ENCODE peak calls at places on chromosomes 13 and 19, in nine cellular contexts. J is AG09309, S is tibial nerve, B is bronchial epithelial cell, Y is ovary, G is thyroid gland, X is fibroblast of mammary gland, O is hepatocyte, N is GM06990. L is an unnamed sample.

GRCh38 chr13:45879666-45880065 is 28.1 kb upstream of the SIAH3 start:
- DNase-seq in J (no peak), N (no peak), Y (no peak), S (no peak), B (peak), O (peak), X (peak), G (peak), L (peak)

GRCh38 chr19:42253245-42254082 is 1.5 kb downstream of the ERF start:
- DNase-seq in S (no peak), O (peak), B (no peak), X (peak), G (peak), N (peak), Y (peak), J (no peak), L (peak)

GRCh38 chr13:113933901-113934300 is 40.0 kb downstream of the C13orf46 start:
- DNase-seq in B (no peak), J (no peak), S (peak), G (no peak), O (no peak), Y (peak), N (no peak), X (no peak), L (no peak)

GRCh38 chr13:86563308-86563707 is 764.1 kb upstream of the SLITRK6 start:
- DNase-seq in N (no peak), B (peak), X (peak), J (no peak), O (no peak), Y (no peak), S (no peak), G (no peak), L (peak)

GRCh38 chr13:34591801-34592454 is 350.1 kb upstream of the NBEA start:
- DNase-seq in B (no peak), O (no peak), S (no peak), X (no peak), G (peak), J (no peak), Y (no peak), N (no peak), L (no peak)

GRCh38 chr13:113360446-113360845 is 3.5 kb downstream of the GRTP1 start:
- DNase-seq in G (no peak), B (no peak), O (no peak), Y (no peak), X (no peak), J (no peak), S (no peak), N (no peak), L (no peak)

GRCh38 chr19:18086590-18087138 is at the start of gene IL12RB1:
- DNase-seq in X (no peak), Y (no peak), N (peak), S (no peak), J (no peak), G (no peak), B (no peak), O (no peak), L (no peak)

GRCh38 chr13:67369895-67370660 is 139.9 kb upstream of the PCDH9 start:
- DNase-seq in S (no peak), N (no peak), O (peak), J (no peak), X (peak), G (no peak), B (peak), Y (no peak), L (peak)

GRCh38 chr19:45812297-45812696 is 2.8 kb downstream of the RSPH6A start:
- DNase-seq in Y (no peak), B (peak), J (no peak), N (no peak), X (no peak), O (no peak), G (no peak), S (no peak), L (no peak)

GRCh38 chr13:38530492-38530891 is 156.4 kb upstream of the FREM2 start:
- DNase-seq in Y (no peak), X (peak), B (peak), O (peak), S (no peak), N (no peak), G (no peak), J (peak), L (peak)

GRCh38 chr13:20610006-20610405 is 43.0 kb downstream of the IFT88 start:
- DNase-seq in S (no peak), B (no peak), X (no peak), N (no peak), J (no peak), O (no peak), Y (no peak), G (peak), L (peak)

GRCh38 chr13:69660155-69660554 is 447.5 kb upstream of the ATXN8OS start:
- DNase-seq in N (no peak), S (no peak), X (no peak), G (no peak), O (no peak), J (no peak), Y (no peak), B (no peak), L (no peak)

GRCh38 chr19:39832341-39833083 is 1.4 kb downstream of the DYRK1B start:
- DNase-seq in N (no peak), B (no peak), O (no peak), G (no peak), J (no peak), X (peak), Y (no peak), S (no peak), L (no peak)

GRCh38 chr13:51501592-51502205 is 48.9 kb upstream of the INTS6 start:
- DNase-seq in J (no peak), X (peak), O (no peak), N (no peak), G (no peak), S (no peak), B (peak), Y (no peak), L (peak)

GRCh38 chr19:35297922-35298321 is 6.0 kb downstream of the MAG start:
- DNase-seq in N (no peak), O (no peak), S (no peak), G (no peak), B (no peak), J (no peak), Y (no peak), X (no peak), L (no peak)

GRCh38 chr19:28426110-28426901 is 786.6 kb downstream of the UQCRFS1 start:
- DNase-seq in Y (no peak), J (no peak), X (no peak), S (no peak), N (no peak), O (no peak), B (no peak), G (no peak), L (no peak)

GRCh38 chr19:45919678-45920077 is 5.1 kb upstream of the NANOS2 start:
- DNase-seq in B (no peak), N (no peak), Y (no peak), S (no peak), G (no peak), X (no peak), J (no peak), O (no peak), L (no peak)

GRCh38 chr13:93775507-93776108 is 549.0 kb downstream of the GPC6 start:
- DNase-seq in N (no peak), G (no peak), J (peak), S (no peak), B (peak), X (peak), Y (no peak), O (no peak), L (peak)

GRCh38 chr19:38862321-38863059 is 12.7 kb upstream of the HNRNPL start:
- DNase-seq in B (no peak), S (no peak), X (peak), O (peak), Y (no peak), G (peak), N (no peak), J (peak), L (peak)

GRCh38 chr13:31105020-31105800 is 56.5 kb downstream of the HSPH1 start:
- DNase-seq in B (no peak), X (peak), Y (no peak), O (no peak), G (peak), J (no peak), S (no peak), N (no peak), L (no peak)
- TF ChIP-seq CTCF in B (peak), X (no peak), Y (no peak), O (no peak), G (no peak), J (no peak), S (no peak), N (no peak), L (no peak)

GRCh38 chr19:8209111-8209964 is at the start of gene CERS4:
- DNase-seq in S (peak), X (no peak), Y (peak), J (no peak), N (peak), O (peak), B (no peak), G (peak), L (peak)

GRCh38 chr19:8209965-8210659 is 942 bp downstream of the CERS4 start:
- DNase-seq in Y (no peak), J (no peak), X (no peak), N (no peak), G (no peak), B (no peak), S (no peak), O (no peak), L (no peak)

GRCh38 chr19:8208710-8209110 is 460 bp upstream of the CERS4 start:
- DNase-seq in X (no peak), O (no peak), B (no peak), G (no peak), Y (peak), S (peak), J (no peak), N (no peak), L (no peak)

GRCh38 chr19:8206147-8207087 is 2.8 kb upstream of the CERS4 start:
- DNase-seq in G (peak), J (no peak), S (no peak), X (no peak), B (no peak), O (peak), N (no peak), Y (no peak), L (no peak)

DNA sequence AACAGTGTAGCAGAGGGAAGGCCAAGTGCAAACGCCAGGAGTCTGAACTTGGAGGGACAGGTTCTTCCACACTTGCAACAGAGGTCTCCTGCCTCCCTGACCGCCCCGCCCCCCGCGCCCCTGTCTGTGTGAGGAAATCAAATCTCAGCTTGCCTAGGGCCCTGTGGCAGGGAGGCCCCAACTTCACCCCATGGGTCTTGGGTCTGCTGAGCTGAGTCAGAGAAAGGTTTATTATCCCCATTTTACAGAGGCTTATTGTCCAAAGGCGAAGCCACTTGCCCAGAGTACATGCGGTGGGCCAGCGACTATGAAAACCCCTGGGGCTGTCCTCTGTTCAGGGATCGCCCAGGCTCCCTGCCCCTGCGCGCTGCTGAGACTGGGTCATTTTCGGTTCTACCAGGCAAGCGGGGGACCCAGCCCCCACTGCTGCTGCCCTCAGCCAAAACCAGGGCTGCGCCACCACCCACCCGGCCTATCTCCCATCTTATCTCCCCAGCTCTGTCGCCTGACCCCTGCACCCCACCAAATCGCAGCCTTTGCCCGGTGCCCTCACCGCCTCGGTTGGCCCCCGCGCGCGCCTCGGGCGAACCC is 956 bp upstream of the CERS4 start:
- DNase-seq in G (peak), Y (no peak), X (no peak), B (no peak), O (peak), N (no peak), S (no peak), J (no peak), L (no peak)
- H3K4me3 ChIP-seq in G (no peak), Y (peak), X (no peak), B (no peak), O (peak), N (peak), S (peak), J (no peak), L (no peak)

DNA sequence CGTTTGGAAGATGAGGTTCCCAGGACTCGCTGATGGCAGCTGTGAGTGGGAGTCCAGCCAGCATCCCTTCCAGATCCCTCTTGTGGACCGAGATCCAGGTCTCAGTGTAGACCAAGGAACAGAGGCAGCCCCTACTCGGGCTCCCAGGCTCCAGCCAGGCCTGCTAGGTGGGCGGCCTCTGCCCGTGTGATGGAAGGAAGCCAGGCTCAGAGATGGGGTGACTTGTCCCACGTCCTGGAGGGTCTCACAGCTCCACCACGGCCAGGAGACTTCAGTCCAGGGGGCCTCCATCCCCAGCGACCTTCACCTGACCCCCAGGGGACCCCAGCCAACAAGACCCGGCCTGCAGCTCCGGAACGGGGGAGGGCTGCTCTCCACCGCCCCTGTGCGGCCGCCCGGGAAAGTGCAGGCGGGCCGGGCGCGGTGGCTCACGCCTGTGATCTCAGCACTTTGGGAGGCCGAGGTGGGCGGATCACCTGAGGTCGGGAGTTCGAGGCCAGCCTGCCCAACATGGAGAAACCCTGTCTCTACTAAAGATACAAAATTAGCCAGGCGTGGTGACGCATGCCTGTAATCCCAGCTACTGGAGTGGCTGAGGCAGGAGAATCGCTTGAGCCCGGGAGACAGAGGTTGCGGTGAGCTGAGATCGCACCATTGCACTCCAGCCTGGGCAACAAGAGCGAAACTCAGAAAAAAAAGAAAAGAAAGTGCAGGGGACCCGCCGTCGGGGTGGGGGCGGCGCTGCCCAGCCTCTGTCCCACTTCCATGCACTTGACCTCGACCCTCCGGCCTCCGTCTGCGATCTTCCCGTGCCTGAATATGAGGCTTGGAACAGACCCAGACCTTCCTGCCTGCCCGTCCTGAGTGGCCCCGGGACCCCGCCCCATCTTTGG is 600 bp upstream of the MADCAM1 start:
- DNase-seq in X (peak), J (no peak), G (no peak), Y (peak), N (peak), O (peak), S (no peak), B (no peak), L (peak)
- TF ChIP-seq CTCF in X (peak), J (peak), G (peak), Y (peak), N (peak), O (peak), S (peak), B (peak), L (peak)

DNA sequence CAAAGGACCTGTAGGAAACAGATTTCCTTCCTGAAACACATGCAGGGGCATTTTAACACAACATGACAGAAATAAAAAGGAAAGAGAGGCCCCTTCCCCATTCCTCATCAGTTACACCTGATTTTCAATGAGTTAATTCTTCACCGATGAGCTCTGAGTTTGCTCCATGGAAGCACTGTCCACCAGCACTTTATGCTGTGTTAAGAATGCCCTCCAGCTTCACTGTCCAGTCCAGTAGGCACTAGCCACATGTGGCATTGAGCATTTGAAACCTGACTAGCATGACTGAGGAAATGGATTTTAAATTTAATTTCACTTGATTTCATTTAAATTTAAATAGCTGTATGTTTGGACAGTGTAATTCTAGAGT is 217.2 kb upstream of the SLC10A2 start:
- DNase-seq in O (no peak), B (no peak), Y (no peak), N (no peak), S (no peak), X (no peak), G (no peak), J (no peak), L (no peak)
- H3K4me3 ChIP-seq in O (no peak), B (no peak), Y (no peak), N (no peak), S (no peak), X (no peak), G (no peak), J (no peak), L (no peak)

GRCh38 chr19:49344516-49345423 is 9.6 kb downstream of the CD37 start:
- DNase-seq in O (no peak), B (no peak), J (no peak), S (no peak), X (no peak), Y (peak), G (no peak), N (no peak), L (no peak)

GRCh38 chr19:49348305-49349188 is 13.3 kb downstream of the CD37 start:
- DNase-seq in S (no peak), N (no peak), J (no peak), B (no peak), G (no peak), Y (no peak), O (no peak), X (no peak), L (no peak)

GRCh38 chr19:49347191-49347590 is 12.0 kb downstream of the CD37 start:
- DNase-seq in G (no peak), N (no peak), Y (no peak), B (no peak), O (no peak), S (no peak), J (no peak), X (no peak), L (no peak)

GRCh38 chr19:49349567-49349966 is 12.6 kb downstream of the TEAD2 start:
- DNase-seq in B (no peak), S (no peak), Y (no peak), J (no peak), N (no peak), O (no peak), G (no peak), X (no peak), L (no peak)

DNA sequence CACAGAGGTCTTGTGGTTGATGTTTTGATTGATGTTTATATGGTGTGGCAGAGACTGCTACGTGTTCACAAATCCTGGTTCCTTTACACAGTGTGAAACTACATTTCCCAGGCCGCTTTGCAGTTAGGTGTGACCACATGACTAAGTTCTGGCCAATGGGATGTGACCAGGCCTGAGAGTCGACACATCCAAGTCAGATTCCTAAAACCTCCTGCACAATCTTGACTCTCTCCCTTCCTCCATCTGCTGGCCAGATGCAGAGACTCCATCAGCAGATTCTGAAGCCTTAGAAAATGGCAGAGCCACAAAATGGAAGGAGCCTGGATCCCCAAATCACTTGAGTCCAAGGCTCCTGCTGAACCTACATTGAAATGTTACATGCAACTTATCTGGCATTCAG is 12.6 kb downstream of the CD37 start:
- DNase-seq in O (peak), S (no peak), Y (no peak), X (peak), B (peak), N (no peak), G (no peak), J (peak), L (peak)
- TF ChIP-seq CTCF in O (no peak), S (no peak), Y (no peak), X (peak), B (no peak), N (no peak), G (no peak), J (peak), L (peak)

GRCh38 chr19:6066661-6067646 is 43.3 kb downstream of the RFX2 start:
- DNase-seq in N (no peak), O (peak), B (peak), X (peak), S (peak), Y (peak), G (peak), J (peak), L (peak)
- H3K4me3 ChIP-seq in N (no peak), O (no peak), B (no peak), X (no peak), S (no peak), Y (no peak), G (no peak), J (no peak), L (no peak)

GRCh38 chr13:28380319-28380718 is 114.6 kb downstream of the FLT1 start:
- DNase-seq in G (no peak), Y (no peak), X (no peak), N (no peak), S (no peak), J (no peak), O (no peak), B (no peak), L (no peak)

GRCh38 chr13:28375250-28375930 is 119.5 kb downstream of the FLT1 start:
- DNase-seq in N (no peak), G (no peak), X (no peak), O (no peak), B (no peak), Y (no peak), J (no peak), S (no peak), L (no peak)

GRCh38 chr13:28373803-28374202 is 121.1 kb downstream of the FLT1 start:
- DNase-seq in Y (no peak), G (no peak), B (no peak), S (no peak), X (no peak), O (no peak), N (no peak), J (no peak), L (no peak)

GRCh38 chr13:28379371-28380083 is 115.4 kb downstream of the FLT1 start:
- DNase-seq in S (no peak), G (peak), B (no peak), Y (no peak), N (no peak), J (no peak), X (no peak), O (no peak), L (no peak)

GRCh38 chr13:28376604-28377003 is 118.3 kb downstream of the FLT1 start:
- DNase-seq in Y (no peak), G (no peak), S (no peak), O (no peak), N (no peak), J (no peak), B (no peak), X (no peak), L (no peak)
- TF ChIP-seq CTCF in Y (no peak), G (no peak), S (no peak), O (no peak), N (peak), J (no peak), B (no peak), X (no peak), L (no peak)

GRCh38 chr19:56538761-56539263 is at the start of gene ZFP28:
- DNase-seq in B (no peak), N (no peak), S (peak), G (peak), X (no peak), J (no peak), Y (peak), O (no peak), L (no peak)

GRCh38 chr19:56538254-56538760 is 441 bp upstream of the ZFP28 start:
- DNase-seq in X (peak), S (peak), G (peak), O (peak), J (peak), B (peak), N (peak), Y (peak), L (peak)

GRCh38 chr19:56537442-56537841 is 1.3 kb upstream of the ZFP28 start:
- DNase-seq in N (no peak), X (no peak), B (no peak), S (no peak), Y (no peak), G (no peak), O (no peak), J (no peak), L (no peak)
- H3K4me3 ChIP-seq in N (no peak), X (no peak), B (no peak), S (peak), Y (no peak), G (no peak), O (no peak), J (no peak), L (no peak)

GRCh38 chr13:77375554-77375953 is 48.7 kb upstream of the MYCBP2 start:
- DNase-seq in O (no peak), J (no peak), G (no peak), B (peak), Y (no peak), X (no peak), S (no peak), N (no peak), L (no peak)
- TF ChIP-seq CTCF in O (no peak), J (no peak), G (no peak), B (no peak), Y (no peak), X (no peak), S (no peak), N (no peak), L (no peak)

L was measured in astrocyte of the spinal cord.